ENCODE peak calls at places on chromosomes 7 and 10, in eight cellular contexts. U, S, Y, I, P, L, C and E are unnamed samples.
A peak's percentile ranks its signal among the peaks of the same experiment; 100 is the strongest.

GRCh38 chr7:29563590-29564454 is at the start of gene PRR15:
- DNase-seq in C (peak; percentile 86), L (no peak), S (peak; percentile 59), P (peak; percentile 38), Y (peak; percentile 89), U (peak; percentile 22), I (peak; percentile 53), E (peak; percentile 89)

GRCh38 chr7:41867639-41868038 is 164.7 kb upstream of the INHBA start:
- DNase-seq in L (no peak), Y (no peak), S (no peak), P (no peak), I (no peak), C (no peak), U (no peak), E (no peak)

GRCh38 chr10:44865289-44865671 is 45.9 kb upstream of the TMEM72 start:
- DNase-seq in C (no peak), U (no peak), L (no peak), P (peak; percentile 26), S (no peak), Y (no peak), I (no peak), E (peak; percentile 26)

GRCh38 chr7:80929619-80930018 is 10.8 kb upstream of the SEMA3C start:
- DNase-seq in P (no peak), C (peak; percentile 76), U (no peak), Y (no peak), S (no peak), L (no peak), I (no peak), E (no peak)

GRCh38 chr10:61836888-61837747 is 64.4 kb upstream of the ARID5B start:
- DNase-seq in I (no peak), L (no peak), S (no peak), P (no peak), C (peak; percentile 100), U (no peak), Y (no peak), E (no peak)

GRCh38 chr7:26440253-26440992 is 148.8 kb downstream of the SNX10 start:
- DNase-seq in Y (no peak), P (no peak), C (no peak), S (no peak), L (no peak), U (no peak), I (peak; percentile 19), E (no peak)

GRCh38 chr7:32942783-32943653 is 14.2 kb upstream of the FKBP9 start:
- DNase-seq in C (peak; percentile 66), P (peak; percentile 91), S (peak; percentile 88), Y (peak; percentile 83), I (peak; percentile 72), U (peak; percentile 75), L (peak; percentile 64), E (peak; percentile 86)

GRCh38 chr10:60114765-60115586 is 208.6 kb upstream of the CCDC6 start:
- DNase-seq in I (peak; percentile 49), L (no peak), U (peak; percentile 7), C (peak; percentile 96), S (no peak), Y (no peak), P (peak; percentile 46), E (no peak)

GRCh38 chr7:52940511-52940910 is 94.9 kb upstream of the POM121L12 start:
- DNase-seq in L (no peak), U (no peak), I (no peak), S (no peak), Y (no peak), C (no peak), P (no peak), E (no peak)

GRCh38 chr7:128031901-128032604 is 816 bp upstream of the LRRC4 start:
- DNase-seq in U (peak; percentile 67), P (peak; percentile 77), C (no peak), I (peak; percentile 71), S (peak; percentile 64), Y (peak; percentile 34), L (peak; percentile 47), E (peak; percentile 46)

GRCh38 chr10:125157473-125157865 is 2.9 kb downstream of the CTBP2 start:
- DNase-seq in L (no peak), U (no peak), P (no peak), Y (peak; percentile 25), S (no peak), I (no peak), C (no peak), E (no peak)

GRCh38 chr10:22314852-22315251 is 1.3 kb upstream of the COMMD3 start:
- DNase-seq in U (no peak), P (no peak), L (no peak), I (no peak), S (no peak), Y (no peak), C (peak; percentile 54), E (no peak)

GRCh38 chr10:54484186-54484585 is 316.8 kb downstream of the PCDH15 start:
- DNase-seq in C (no peak), U (no peak), L (no peak), I (no peak), Y (no peak), S (no peak), P (no peak), E (no peak)

GRCh38 chr7:45183711-45184210 is 26.2 kb downstream of the RAMP3 start:
- DNase-seq in U (no peak), S (peak; percentile 26), L (no peak), I (no peak), Y (no peak), C (no peak), P (no peak), E (no peak)

GRCh38 chr10:30432631-30433285 is 1.2 kb upstream of the MAP3K8 start:
- DNase-seq in P (peak; percentile 65), I (peak; percentile 50), Y (no peak), L (no peak), U (no peak), C (no peak), S (peak; percentile 67), E (peak; percentile 57)

GRCh38 chr7:9718071-9718470 is 1255.6 kb upstream of the PHF14 start:
- DNase-seq in Y (no peak), C (peak; percentile 11), P (no peak), U (no peak), S (no peak), I (no peak), L (no peak), E (no peak)

GRCh38 chr7:16649196-16649595 is 3.2 kb downstream of the BZW2 start:
- DNase-seq in S (no peak), L (no peak), Y (no peak), C (peak; percentile 74), P (no peak), U (no peak), I (no peak), E (no peak)

GRCh38 chr10:124428207-124428777 is 9.6 kb upstream of the OAT start:
- DNase-seq in I (no peak), U (no peak), P (no peak), C (peak; percentile 14), S (no peak), Y (peak; percentile 7), L (no peak), E (no peak)

GRCh38 chr7:28800150-28800549 is 158.0 kb downstream of the TRIL start:
- DNase-seq in S (peak; percentile 71), P (no peak), Y (no peak), L (no peak), I (no peak), C (no peak), U (no peak), E (peak; percentile 36)

GRCh38 chr7:30757343-30757695 is 5.4 kb downstream of the INMT start:
- DNase-seq in U (no peak), P (no peak), Y (no peak), L (no peak), C (no peak), S (no peak), I (no peak), E (no peak)

GRCh38 chr10:42615419-42615818 is 23.0 kb downstream of the ZNF33B start:
- DNase-seq in U (no peak), Y (no peak), L (no peak), I (no peak), P (no peak), C (no peak), S (no peak), E (no peak)

GRCh38 chr7:140639366-140640053 is 1.1 kb downstream of the DENND2A start:
- DNase-seq in U (no peak), Y (no peak), C (peak; percentile 29), P (no peak), I (no peak), L (no peak), S (no peak), E (peak; percentile 33)

GRCh38 chr10:113958631-113959382 is 84.9 kb upstream of the ADRB1 start:
- DNase-seq in L (peak; percentile 11), C (peak; percentile 79), P (peak; percentile 43), S (peak; percentile 51), U (no peak), Y (peak; percentile 46), I (no peak), E (peak; percentile 83)

GRCh38 chr10:17685227-17685840 is 41.4 kb downstream of the STAM start:
- DNase-seq in U (no peak), S (no peak), Y (no peak), I (no peak), P (peak; percentile 31), C (no peak), L (no peak), E (no peak)

GRCh38 chr10:130337305-130337640 is 201.1 kb downstream of the GLRX3 start:
- DNase-seq in L (no peak), Y (no peak), C (no peak), S (no peak), P (no peak), U (no peak), I (no peak), E (no peak)